ENCODE peak calls at places on chromosomes 1 and 21, in nine cellular contexts. Y, L, C, H, D, A, V, W and R are unnamed samples.

GRCh38 chr1:146051452-146051852 is 29.9 kb upstream of the HJV start:
- DNase-seq in A (no peak), Y (no peak), W (no peak), L (no peak), V (no peak), H (no peak), C (no peak), D (no peak), R (no peak)

GRCh38 chr1:201444792-201445191 is 23.3 kb upstream of the TNNI1 start:
- DNase-seq in Y (no peak), D (no peak), L (no peak), C (no peak), H (no peak), A (no peak), V (no peak), W (no peak), R (no peak)

GRCh38 chr1:224632381-224632871 is 16.3 kb downstream of the CNIH3 start:
- DNase-seq in A (no peak), C (no peak), H (no peak), D (peak; percentile 99), Y (no peak), W (peak; percentile 59), V (no peak), L (no peak), R (no peak)

GRCh38 chr1:221708076-221708571 is 33.8 kb downstream of the DUSP10 start:
- DNase-seq in A (peak; percentile 66), H (no peak), L (no peak), D (no peak), V (no peak), C (no peak), Y (no peak), W (no peak), R (no peak)

GRCh38 chr1:51282605-51283004 is 46.5 kb downstream of the RNF11 start:
- DNase-seq in C (no peak), Y (no peak), D (no peak), L (no peak), A (no peak), V (no peak), H (no peak), W (no peak), R (no peak)

GRCh38 chr1:172599912-172600311 is 59.0 kb upstream of the FASLG start:
- DNase-seq in V (no peak), L (no peak), A (no peak), W (no peak), Y (no peak), C (no peak), H (no peak), D (no peak), R (no peak)

GRCh38 chr1:182029379-182030331 is 31.9 kb downstream of the ZNF648 start:
- DNase-seq in H (peak; percentile 81), Y (peak; percentile 96), L (peak; percentile 90), W (peak; percentile 13), C (peak; percentile 87), V (peak; percentile 94), D (peak; percentile 86), A (peak; percentile 97), R (peak; percentile 97)

GRCh38 chr1:27626031-27626935 is 8.7 kb downstream of the FGR start:
- DNase-seq in W (no peak), A (peak; percentile 66), D (no peak), Y (no peak), L (no peak), H (no peak), C (no peak), V (no peak), R (no peak)

GRCh38 chr1:203127672-203128611 is at the start of gene ADORA1:
- DNase-seq in W (no peak), Y (peak; percentile 43), A (no peak), C (peak; percentile 62), V (no peak), H (peak; percentile 88), L (no peak), D (peak; percentile 70), R (no peak)

GRCh38 chr1:177927021-177927596 is 42.7 kb downstream of the SEC16B start:
- DNase-seq in C (no peak), D (peak; percentile 67), A (no peak), V (no peak), W (peak; percentile 89), H (no peak), L (no peak), Y (no peak), R (no peak)

GRCh38 chr1:225578247-225578646 is 74.7 kb downstream of the ENAH start:
- DNase-seq in V (no peak), W (no peak), L (no peak), D (no peak), C (no peak), A (no peak), Y (no peak), H (no peak), R (no peak)

GRCh38 chr1:11796036-11796828 is 9.5 kb downstream of the MTHFR start:
- DNase-seq in H (no peak), Y (no peak), A (no peak), V (no peak), D (no peak), L (no peak), W (no peak), C (no peak), R (no peak)

GRCh38 chr1:95301614-95302013 is 67.6 kb downstream of the RWDD3 start:
- DNase-seq in Y (no peak), W (no peak), C (no peak), A (no peak), L (no peak), H (no peak), D (no peak), V (no peak), R (no peak)

GRCh38 chr21:42456457-42456856 is 39.6 kb downstream of the RSPH1 start:
- DNase-seq in V (no peak), W (no peak), L (no peak), Y (no peak), C (no peak), D (peak; percentile 66), H (no peak), A (no peak), R (no peak)

GRCh38 chr1:208855403-208855802 is 611.2 kb upstream of the PLXNA2 start:
- DNase-seq in D (no peak), H (no peak), A (no peak), Y (no peak), W (no peak), C (no peak), L (no peak), V (no peak), R (no peak)

GRCh38 chr1:236515443-236515958 is 8.3 kb upstream of the LGALS8 start:
- DNase-seq in V (no peak), H (no peak), D (no peak), Y (no peak), W (no peak), L (no peak), A (no peak), C (no peak), R (no peak)

GRCh38 chr21:42672699-42673458 is 19.5 kb downstream of the PDE9A start:
- DNase-seq in D (peak; percentile 92), Y (no peak), C (no peak), V (no peak), W (no peak), H (no peak), L (no peak), A (no peak), R (no peak)

GRCh38 chr1:19932866-19933265 is 9.4 kb upstream of the PLA2G2E start:
- DNase-seq in C (no peak), Y (no peak), H (no peak), V (no peak), L (no peak), W (no peak), D (no peak), A (no peak), R (no peak)

GRCh38 chr1:78651247-78651646 is 1.6 kb downstream of the IFI44 start:
- DNase-seq in D (peak; percentile 57), A (peak; percentile 6), C (peak; percentile 5), V (no peak), W (no peak), L (no peak), Y (no peak), H (no peak), R (no peak)

GRCh38 chr1:36400825-36401601 is 3.3 kb upstream of the LSM10 start:
- DNase-seq in L (no peak), A (peak; percentile 64), W (no peak), V (no peak), D (peak; percentile 43), H (no peak), C (peak; percentile 45), Y (peak; percentile 50), R (no peak)